ENCODE peak calls at places on chromosomes 12 and 14, in six cellular contexts. One of them, this sample, is unnamed.

GRCh38 chr12:53205747-53206146 is 1.3 kb downstream of the ITGB7 start:
- DNase-seq in fibroblast of lung: peak
- DNase-seq in pancreas: no peak
- DNase-seq in OCI-LY7: peak
- DNase-seq in esophagus squamous epithelium: no peak
- DNase-seq in cardiac muscle cell: peak
- DNase-seq in this sample: no peak

GRCh38 chr12:113065126-113066007 is 8.8 kb downstream of the DTX1 start:
- DNase-seq in fibroblast of lung: no peak
- DNase-seq in pancreas: no peak
- DNase-seq in OCI-LY7: peak
- DNase-seq in esophagus squamous epithelium: no peak
- DNase-seq in cardiac muscle cell: peak
- DNase-seq in this sample: no peak

GRCh38 chr12:119992129-119992705 is 3.2 kb downstream of the BICDL1 start:
- DNase-seq in fibroblast of lung: no peak
- DNase-seq in pancreas: no peak
- DNase-seq in OCI-LY7: no peak
- DNase-seq in esophagus squamous epithelium: no peak
- DNase-seq in cardiac muscle cell: no peak
- DNase-seq in this sample: no peak

GRCh38 chr12:98355322-98355721 is 160.1 kb upstream of the TMPO start:
- DNase-seq in fibroblast of lung: peak
- DNase-seq in pancreas: no peak
- DNase-seq in OCI-LY7: no peak
- DNase-seq in esophagus squamous epithelium: no peak
- DNase-seq in cardiac muscle cell: peak
- DNase-seq in this sample: no peak

GRCh38 chr12:127594351-127594970 is 672.5 kb upstream of the TMEM132C start:
- DNase-seq in fibroblast of lung: no peak
- DNase-seq in pancreas: no peak
- DNase-seq in OCI-LY7: no peak
- DNase-seq in esophagus squamous epithelium: no peak
- DNase-seq in cardiac muscle cell: no peak
- DNase-seq in this sample: no peak

GRCh38 chr14:64937821-64938193 is 4.7 kb downstream of the GPX2 start:
- DNase-seq in fibroblast of lung: peak
- DNase-seq in pancreas: no peak
- DNase-seq in OCI-LY7: no peak
- DNase-seq in esophagus squamous epithelium: no peak
- DNase-seq in cardiac muscle cell: peak
- DNase-seq in this sample: no peak

GRCh38 chr12:67426067-67426466 is 156.9 kb downstream of the CAND1 start:
- DNase-seq in fibroblast of lung: peak
- DNase-seq in pancreas: peak
- DNase-seq in OCI-LY7: no peak
- DNase-seq in esophagus squamous epithelium: no peak
- DNase-seq in cardiac muscle cell: peak
- DNase-seq in this sample: no peak

GRCh38 chr12:47408171-47408871 is 297.5 kb downstream of the RPAP3 start:
- DNase-seq in fibroblast of lung: no peak
- DNase-seq in pancreas: peak
- DNase-seq in OCI-LY7: peak
- DNase-seq in esophagus squamous epithelium: no peak
- DNase-seq in cardiac muscle cell: no peak
- DNase-seq in this sample: no peak

GRCh38 chr14:36279306-36280244 is 40.9 kb downstream of the MBIP start:
- DNase-seq in fibroblast of lung: no peak
- DNase-seq in pancreas: no peak
- DNase-seq in OCI-LY7: no peak
- DNase-seq in esophagus squamous epithelium: no peak
- DNase-seq in cardiac muscle cell: no peak
- DNase-seq in this sample: no peak

GRCh38 chr14:101072531-101072930 is 169.0 kb upstream of the RTL1 start:
- DNase-seq in fibroblast of lung: peak
- DNase-seq in pancreas: no peak
- DNase-seq in OCI-LY7: no peak
- DNase-seq in esophagus squamous epithelium: no peak
- DNase-seq in cardiac muscle cell: no peak
- DNase-seq in this sample: no peak

GRCh38 chr12:18414671-18415070 is 153.4 kb downstream of the PIK3C2G start:
- DNase-seq in fibroblast of lung: no peak
- DNase-seq in pancreas: no peak
- DNase-seq in OCI-LY7: no peak
- DNase-seq in esophagus squamous epithelium: no peak
- DNase-seq in cardiac muscle cell: no peak
- DNase-seq in this sample: no peak

GRCh38 chr14:92928258-92928629 is 5.3 kb downstream of the CHGA start:
- DNase-seq in fibroblast of lung: no peak
- DNase-seq in pancreas: no peak
- DNase-seq in OCI-LY7: no peak
- DNase-seq in esophagus squamous epithelium: no peak
- DNase-seq in cardiac muscle cell: no peak
- DNase-seq in this sample: no peak

GRCh38 chr12:12467222-12467621 is 95.4 kb downstream of the DUSP16 start:
- DNase-seq in fibroblast of lung: no peak
- DNase-seq in pancreas: no peak
- DNase-seq in OCI-LY7: no peak
- DNase-seq in esophagus squamous epithelium: no peak
- DNase-seq in cardiac muscle cell: no peak
- DNase-seq in this sample: peak

GRCh38 chr14:103284574-103285467 is 49.2 kb upstream of the EIF5 start:
- DNase-seq in fibroblast of lung: peak
- DNase-seq in pancreas: no peak
- DNase-seq in OCI-LY7: no peak
- DNase-seq in esophagus squamous epithelium: no peak
- DNase-seq in cardiac muscle cell: peak
- DNase-seq in this sample: no peak
- H3K27ac ChIP-seq in fibroblast of lung: no peak
- H3K27ac ChIP-seq in pancreas: no peak
- H3K27ac ChIP-seq in OCI-LY7: no peak
- H3K27ac ChIP-seq in esophagus squamous epithelium: no peak
- H3K27ac ChIP-seq in cardiac muscle cell: no peak
- H3K27ac ChIP-seq in this sample: no peak

GRCh38 chr12:50934981-50935807 is 17.1 kb upstream of the HIGD1C start:
- DNase-seq in fibroblast of lung: peak
- DNase-seq in pancreas: no peak
- DNase-seq in OCI-LY7: no peak
- DNase-seq in esophagus squamous epithelium: no peak
- DNase-seq in cardiac muscle cell: peak
- DNase-seq in this sample: no peak
- H3K27ac ChIP-seq in fibroblast of lung: no peak
- H3K27ac ChIP-seq in pancreas: peak
- H3K27ac ChIP-seq in OCI-LY7: no peak
- H3K27ac ChIP-seq in esophagus squamous epithelium: peak
- H3K27ac ChIP-seq in cardiac muscle cell: no peak
- H3K27ac ChIP-seq in this sample: no peak

GRCh38 chr14:74610866-74611671 is 968 bp downstream of the LTBP2 start:
- DNase-seq in fibroblast of lung: peak
- DNase-seq in pancreas: no peak
- DNase-seq in OCI-LY7: no peak
- DNase-seq in esophagus squamous epithelium: no peak
- DNase-seq in cardiac muscle cell: peak
- DNase-seq in this sample: no peak
- H3K27ac ChIP-seq in fibroblast of lung: peak
- H3K27ac ChIP-seq in pancreas: no peak
- H3K27ac ChIP-seq in OCI-LY7: no peak
- H3K27ac ChIP-seq in esophagus squamous epithelium: peak
- H3K27ac ChIP-seq in cardiac muscle cell: no peak
- H3K27ac ChIP-seq in this sample: no peak

DNA sequence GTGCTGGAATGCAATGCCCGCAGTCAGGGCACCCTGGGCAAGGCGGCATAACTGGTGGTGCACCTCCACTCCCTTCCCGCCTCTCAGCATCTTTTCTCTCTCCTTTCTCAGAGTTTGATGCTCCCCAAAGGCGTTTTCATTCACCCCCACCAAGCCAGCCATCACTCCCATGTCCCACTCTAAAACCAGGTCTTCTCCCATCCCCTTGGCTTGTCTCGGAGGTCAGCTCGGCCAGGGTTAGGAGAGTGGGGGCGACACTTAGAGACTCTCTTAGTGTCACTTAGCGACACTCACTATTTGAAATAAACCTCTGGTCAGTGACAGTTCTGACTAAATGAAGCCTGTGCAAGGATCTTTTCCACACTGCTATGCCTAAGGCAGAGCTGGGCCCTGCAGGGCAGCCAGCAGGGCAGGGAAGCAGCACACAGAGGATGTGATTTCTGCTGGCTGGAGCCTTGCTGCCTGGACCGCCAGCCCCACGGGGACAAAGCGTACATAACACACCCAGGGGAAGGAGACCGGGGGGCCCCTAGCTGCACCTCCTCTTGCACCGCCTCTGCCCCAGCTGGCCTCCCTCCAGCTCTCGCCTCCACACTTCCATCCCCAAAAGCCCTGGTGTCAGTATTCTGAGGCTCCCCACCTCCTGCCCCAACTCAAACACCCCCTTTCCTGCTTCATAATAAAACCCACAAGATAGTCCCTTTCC is 64.5 kb downstream of the VWF start:
- DNase-seq in fibroblast of lung: no peak
- DNase-seq in pancreas: no peak
- DNase-seq in OCI-LY7: no peak
- DNase-seq in esophagus squamous epithelium: no peak
- DNase-seq in cardiac muscle cell: no peak
- DNase-seq in this sample: no peak
- H3K27ac ChIP-seq in fibroblast of lung: no peak
- H3K27ac ChIP-seq in pancreas: no peak
- H3K27ac ChIP-seq in OCI-LY7: no peak
- H3K27ac ChIP-seq in esophagus squamous epithelium: no peak
- H3K27ac ChIP-seq in cardiac muscle cell: no peak
- H3K27ac ChIP-seq in this sample: peak

DNA sequence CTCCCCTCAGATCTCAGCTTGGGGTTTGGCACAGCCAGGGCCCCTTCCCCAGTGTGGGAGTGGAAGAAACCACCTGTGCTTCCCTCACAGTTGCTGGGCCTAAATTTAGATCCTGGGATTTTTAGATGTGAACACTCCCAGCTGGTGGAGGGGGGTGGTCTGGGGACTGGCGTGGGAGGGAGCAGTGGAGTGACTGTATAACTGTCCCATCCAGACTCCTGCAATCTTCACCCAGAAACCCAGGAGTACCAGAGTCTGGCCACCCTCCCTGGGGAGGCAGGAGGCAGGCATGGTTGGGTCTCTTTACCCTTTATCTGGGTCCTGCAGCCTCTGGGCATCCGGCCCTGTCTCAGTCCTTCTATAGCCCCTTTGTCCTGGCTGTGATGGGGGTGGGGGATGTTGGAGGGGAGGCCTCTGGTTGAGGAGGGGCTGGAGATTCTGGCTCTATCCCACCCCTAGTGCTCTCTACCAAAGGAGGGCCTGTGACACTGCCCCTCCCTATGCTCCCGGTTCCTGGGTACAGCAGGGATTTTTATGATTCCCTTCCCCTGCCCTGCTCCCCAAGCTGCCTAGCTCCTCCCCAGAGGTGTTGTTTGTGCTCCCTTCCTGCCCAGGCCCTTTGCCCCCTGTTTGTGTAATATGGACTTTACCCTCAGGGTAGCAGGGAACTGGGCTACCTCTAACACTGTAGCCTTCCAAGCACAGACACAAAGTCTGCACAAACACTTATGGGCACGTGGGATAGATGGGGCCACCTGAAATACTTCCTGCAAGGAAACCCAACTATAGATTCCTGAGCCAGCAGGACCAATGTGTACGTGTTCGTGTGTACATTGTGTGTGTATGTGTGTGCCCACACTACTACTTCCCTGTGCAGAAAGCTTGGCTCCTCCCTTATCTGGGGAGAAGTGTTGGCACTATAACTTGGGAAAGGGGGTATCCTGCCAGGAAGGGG is 1.7 kb downstream of the ERBB3 start:
- DNase-seq in fibroblast of lung: no peak
- DNase-seq in pancreas: peak
- DNase-seq in OCI-LY7: no peak
- DNase-seq in esophagus squamous epithelium: no peak
- DNase-seq in cardiac muscle cell: no peak
- DNase-seq in this sample: peak
- H3K27ac ChIP-seq in fibroblast of lung: no peak
- H3K27ac ChIP-seq in pancreas: peak
- H3K27ac ChIP-seq in OCI-LY7: no peak
- H3K27ac ChIP-seq in esophagus squamous epithelium: peak
- H3K27ac ChIP-seq in cardiac muscle cell: peak
- H3K27ac ChIP-seq in this sample: peak

DNA sequence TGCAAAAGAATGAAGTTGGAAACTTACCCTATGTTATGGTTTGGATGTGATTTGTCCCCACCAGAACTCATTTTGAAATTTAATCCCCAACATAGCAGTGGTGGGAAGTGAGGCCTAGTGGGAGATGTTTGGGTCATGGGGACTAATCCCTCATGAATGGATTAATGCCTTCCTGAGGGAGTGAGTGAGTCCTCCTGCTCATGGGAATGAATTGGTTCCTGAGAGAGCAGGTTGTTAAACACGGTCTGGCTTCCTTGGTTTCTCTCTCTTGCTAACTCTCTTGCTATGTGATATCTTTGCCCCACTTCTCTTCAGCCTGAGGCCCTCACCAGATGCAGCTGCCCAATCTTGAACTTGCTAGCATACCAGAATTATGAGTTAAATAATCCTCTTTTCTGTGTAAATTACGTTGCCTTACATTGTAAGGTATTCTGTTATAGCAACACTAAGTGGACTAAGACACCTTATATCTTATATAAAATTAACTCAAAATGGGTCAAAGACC is 22.2 kb upstream of the CCDC91 start:
- DNase-seq in fibroblast of lung: no peak
- DNase-seq in pancreas: no peak
- DNase-seq in OCI-LY7: no peak
- DNase-seq in esophagus squamous epithelium: no peak
- DNase-seq in cardiac muscle cell: no peak
- DNase-seq in this sample: no peak
- H3K27ac ChIP-seq in fibroblast of lung: no peak
- H3K27ac ChIP-seq in pancreas: no peak
- H3K27ac ChIP-seq in OCI-LY7: no peak
- H3K27ac ChIP-seq in esophagus squamous epithelium: no peak
- H3K27ac ChIP-seq in cardiac muscle cell: no peak
- H3K27ac ChIP-seq in this sample: no peak

DNA sequence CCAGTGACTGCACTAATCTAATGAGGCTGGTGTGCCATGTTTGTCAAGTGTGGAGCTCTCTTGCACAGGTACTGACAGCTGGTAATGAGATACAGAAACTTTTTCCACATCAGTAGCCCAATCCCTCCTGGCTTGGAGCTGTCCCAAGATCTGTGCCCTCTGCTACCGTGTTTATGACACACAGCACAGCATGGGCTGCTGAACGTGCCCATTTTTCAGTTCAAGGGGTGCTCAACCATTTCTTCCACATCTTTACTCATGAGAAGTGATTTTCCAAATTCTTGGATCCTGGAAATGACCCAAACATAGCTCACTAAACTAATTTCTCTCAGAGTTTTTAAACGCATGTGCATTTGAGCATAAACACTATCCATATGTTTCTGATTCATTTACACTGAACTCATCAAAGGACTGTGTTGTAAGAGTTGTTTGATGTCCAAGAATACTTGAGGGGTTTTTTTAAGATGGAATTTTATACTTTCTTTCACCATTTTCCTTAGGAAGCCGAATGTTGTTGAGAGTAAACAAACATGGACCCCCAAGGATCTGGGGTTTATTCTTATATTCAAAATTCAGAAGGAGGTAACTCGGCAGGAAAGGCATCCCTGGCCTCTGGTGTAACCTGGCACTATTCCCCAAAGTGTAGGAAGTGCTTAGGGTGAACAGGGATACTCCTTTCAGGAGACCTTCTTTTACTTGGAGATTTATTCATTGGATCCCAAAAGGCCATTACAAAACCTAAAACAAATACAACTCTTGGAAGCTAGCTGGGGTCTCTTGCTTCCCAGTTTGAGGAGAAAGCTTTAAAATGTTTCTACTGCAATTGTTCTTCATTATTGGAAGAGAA is 215.0 kb downstream of the BMP4 start:
- DNase-seq in fibroblast of lung: peak
- DNase-seq in pancreas: no peak
- DNase-seq in OCI-LY7: no peak
- DNase-seq in esophagus squamous epithelium: no peak
- DNase-seq in cardiac muscle cell: no peak
- DNase-seq in this sample: no peak
- H3K27ac ChIP-seq in fibroblast of lung: no peak
- H3K27ac ChIP-seq in pancreas: no peak
- H3K27ac ChIP-seq in OCI-LY7: no peak
- H3K27ac ChIP-seq in esophagus squamous epithelium: no peak
- H3K27ac ChIP-seq in cardiac muscle cell: no peak
- H3K27ac ChIP-seq in this sample: no peak

This sample was measured in substantia nigra.